ENCODE peak calls at places on chromosomes 4 and X, in six cellular contexts. H is H1, J is IMR-90, M is trophoblast cell, O is mesenchymal stem cell, R is mesendoderm. C is an unnamed sample.

GRCh38 chr4:11729548-11729947 is 300.9 kb upstream of the HS3ST1 start:
- DNase-seq in H (no peak), J (peak), R (no peak), M (no peak), O (peak), C (no peak)

GRCh38 chr4:173527103-173527876 is 2.7 kb downstream of the HAND2 start:
- DNase-seq in O (peak), H (peak), J (no peak), R (peak), M (no peak), C (no peak)

GRCh38 chrX:40531056-40531826 is 49.5 kb upstream of the ATP6AP2 start:
- DNase-seq in O (no peak), M (no peak), J (no peak), R (no peak), H (no peak), C (no peak)

GRCh38 chr4:120973207-120973606 is 50.7 kb upstream of the PRDM5 start:
- DNase-seq in M (no peak), O (no peak), R (no peak), H (no peak), J (no peak), C (no peak)

GRCh38 chrX:106874075-106874474 is 29.1 kb downstream of the RIPPLY1 start:
- DNase-seq in O (peak), J (peak), H (no peak), R (peak), M (no peak), C (no peak)

GRCh38 chrX:107672955-107673378 is 44.7 kb downstream of the PRPS1 start:
- DNase-seq in M (no peak), R (peak), O (peak), J (peak), H (peak), C (no peak)

GRCh38 chr4:149031399-149031798 is 589.2 kb upstream of the NR3C2 start:
- DNase-seq in H (no peak), R (peak), J (peak), O (no peak), M (no peak), C (no peak)

GRCh38 chrX:18674417-18674787 is 2.5 kb upstream of the RS1 start:
- DNase-seq in O (peak), H (peak), J (no peak), M (no peak), R (no peak), C (peak)

GRCh38 chr4:113700602-113701150 is 60.9 kb downstream of the CAMK2D start:
- DNase-seq in O (peak), R (no peak), J (no peak), H (no peak), M (no peak), C (no peak)

GRCh38 chr4:66307641-66308438 is 637.6 kb upstream of the EPHA5 start:
- DNase-seq in H (no peak), R (peak), J (no peak), O (no peak), M (no peak), C (no peak)

GRCh38 chr4:139227729-139228404 is 50.8 kb upstream of the ELF2 start:
- DNase-seq in O (no peak), J (no peak), R (no peak), H (peak), M (no peak), C (no peak)

GRCh38 chr4:37461801-37462200 is 217.3 kb downstream of the NWD2 start:
- DNase-seq in J (no peak), H (no peak), O (no peak), R (no peak), M (no peak), C (no peak)

GRCh38 chrX:130083656-130084382 is 26.5 kb downstream of the ELF4 start:
- DNase-seq in J (no peak), M (no peak), O (no peak), R (no peak), H (no peak), C (no peak)

GRCh38 chr4:183635333-183635732 is 23.7 kb downstream of the RWDD4 start:
- DNase-seq in M (no peak), J (no peak), H (no peak), R (peak), O (no peak), C (no peak)

GRCh38 chr4:183659919-183660318 is 826 bp downstream of the TRAPPC11 start:
- DNase-seq in J (peak), H (no peak), R (no peak), O (no peak), M (no peak), C (no peak)

GRCh38 chrX:27889878-27890277 is 82.1 kb downstream of the MAGEB10 start:
- DNase-seq in J (no peak), H (no peak), R (no peak), M (no peak), O (no peak), C (no peak)

GRCh38 chrX:154458116-154458953 is at the start of gene PLXNA3:
- DNase-seq in O (no peak), M (no peak), R (peak), H (peak), J (no peak), C (peak)

GRCh38 chrX:65821721-65822496 is 154.5 kb downstream of the MSN start:
- DNase-seq in O (no peak), H (no peak), R (peak), J (no peak), M (no peak), C (no peak)

GRCh38 chrX:153454901-153455550 is 9.2 kb upstream of the TREX2 start:
- DNase-seq in O (no peak), J (no peak), R (no peak), H (no peak), M (no peak), C (no peak)

GRCh38 chrX:69793260-69793935 is 177.5 kb downstream of the EDA start:
- DNase-seq in J (no peak), M (no peak), H (no peak), R (no peak), O (no peak), C (no peak)

GRCh38 chrX:23901065-23901464 is 6.7 kb downstream of the APOO start:
- DNase-seq in R (peak), M (peak), J (peak), H (no peak), O (peak), C (no peak)

GRCh38 chr4:139753686-139754085 is 88.1 kb downstream of the MGST2 start:
- DNase-seq in H (no peak), R (peak), O (no peak), J (no peak), M (no peak), C (no peak)

GRCh38 chr4:141275834-141276233 is 55.1 kb downstream of the ZNF330 start:
- DNase-seq in O (peak), H (no peak), M (no peak), R (peak), J (peak), C (no peak)

GRCh38 chr4:170395773-170396172 is 306.0 kb upstream of the AADAT start:
- DNase-seq in M (no peak), O (no peak), J (no peak), R (no peak), H (no peak), C (no peak)

GRCh38 chr4:37471971-37472370 is 214.2 kb downstream of the RELL1 start:
- DNase-seq in O (no peak), J (no peak), R (peak), H (no peak), M (peak), C (no peak)

GRCh38 chr4:7101692-7102515 is 34.0 kb upstream of the GRPEL1 start:
- DNase-seq in R (peak), H (peak), J (peak), M (peak), O (peak), C (peak)

GRCh38 chrX:53831662-53832635 is 145.4 kb upstream of the HUWE1 start:
- DNase-seq in M (peak), O (peak), R (peak), J (peak), H (peak), C (peak)

GRCh38 chr4:151422862-151423261 is 13.9 kb downstream of the FHIP1A start:
- DNase-seq in J (no peak), R (no peak), M (no peak), H (no peak), O (no peak), C (no peak)

GRCh38 chrX:39946822-39947221 is 150.9 kb downstream of the BCOR start:
- DNase-seq in J (peak), R (no peak), M (no peak), O (peak), H (no peak), C (no peak)

GRCh38 chr4:80412322-80412721 is 76.8 kb downstream of the CFAP299 start:
- DNase-seq in M (no peak), O (no peak), R (no peak), J (peak), H (no peak), C (no peak)

GRCh38 chrX:115630204-115630603 is 69.2 kb downstream of the PLS3 start:
- DNase-seq in J (no peak), O (no peak), M (no peak), H (no peak), R (no peak), C (no peak)

GRCh38 chr4:24856586-24856985 is 56.3 kb downstream of the CCDC149 start:
- DNase-seq in H (no peak), J (peak), O (peak), R (peak), M (no peak), C (no peak)

GRCh38 chr4:152992027-152992426 is 55.9 kb downstream of the FHDC1 start:
- DNase-seq in H (no peak), R (peak), J (no peak), O (no peak), M (peak), C (no peak)

GRCh38 chrX:74195605-74196004 is 108.4 kb upstream of the ZCCHC13 start:
- DNase-seq in R (no peak), O (no peak), J (no peak), H (no peak), M (no peak), C (no peak)
- H3K4me3 ChIP-seq in R (no peak), O (no peak), J (no peak), H (no peak), M (no peak), C (no peak)

DNA sequence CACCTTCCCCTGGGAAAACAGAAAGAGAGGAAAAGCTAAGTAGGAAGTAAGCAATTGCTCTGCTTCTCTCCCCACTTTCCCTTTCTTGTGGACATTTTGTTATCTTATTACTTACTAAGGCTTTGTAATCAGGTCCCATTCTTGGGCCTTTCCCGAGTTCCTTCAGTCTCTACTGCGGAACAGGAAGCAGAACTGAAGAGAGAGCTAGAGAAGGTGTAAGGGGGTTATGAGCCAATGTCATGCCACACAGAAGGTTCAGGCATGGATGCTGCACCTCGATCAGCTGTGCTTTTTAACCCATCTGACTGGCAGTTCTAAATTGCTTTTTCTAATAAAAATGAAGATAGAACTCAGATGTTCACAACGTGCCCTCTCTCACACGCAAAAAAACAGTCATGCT is 83.6 kb downstream of the MID1 start:
- DNase-seq in J (no peak), M (no peak), O (no peak), R (no peak), H (no peak), C (no peak)
- H2BK5ac ChIP-seq in J (no peak), M (no peak), O (no peak), R (no peak), H (no peak), C (no peak)

DNA sequence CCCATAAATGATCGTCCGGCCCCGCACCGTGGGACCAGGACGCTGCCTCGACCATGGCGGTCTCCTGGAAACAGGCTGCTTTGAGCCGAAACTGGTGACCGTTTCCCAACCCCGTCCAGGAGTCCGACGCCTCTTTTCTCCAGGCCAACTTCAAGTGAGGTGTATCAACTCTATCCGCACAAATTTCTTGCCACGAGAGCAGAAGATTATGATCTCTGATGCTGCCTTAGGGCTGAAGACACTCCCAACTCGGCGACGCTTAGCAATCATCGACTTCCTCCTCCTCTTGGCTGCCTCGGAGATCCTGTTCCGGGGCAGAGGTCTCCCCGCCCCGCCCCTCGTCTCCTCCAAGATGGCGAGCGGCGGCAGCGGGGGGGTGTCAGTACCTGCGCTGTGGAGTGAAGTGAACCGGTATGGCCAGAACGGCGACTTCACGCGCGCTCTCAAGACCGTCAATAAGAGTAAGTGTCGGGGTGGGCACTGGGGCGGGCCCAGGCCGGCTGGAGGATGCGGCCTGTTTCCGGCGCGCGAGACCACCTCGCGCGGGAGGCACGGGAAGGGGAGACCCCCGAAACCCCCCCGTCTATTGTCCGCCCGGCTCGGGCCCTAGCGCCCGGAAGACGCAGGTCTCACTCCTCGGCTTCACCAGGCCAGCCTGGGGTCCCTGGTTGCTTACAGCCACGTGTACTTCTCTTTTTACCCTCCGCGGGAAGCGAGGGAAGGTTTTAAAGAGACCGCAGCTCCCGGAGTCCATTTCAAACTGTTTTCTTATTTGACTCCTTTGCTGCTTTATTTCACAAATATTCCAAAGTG is at the start of gene SRP72:
- DNase-seq in J (peak), R (peak), H (peak), O (peak), M (peak), C (peak)
- H4K8ac ChIP-seq in J (peak), R (no peak), H (peak), O (peak), M (peak), C (no peak)

GRCh38 chrX:120749141-120749846 is 119.4 kb upstream of the C1GALT1C1 start:
- DNase-seq in H (no peak), J (no peak), M (peak), R (no peak), O (no peak), C (no peak)
- H3K4me3 ChIP-seq in H (no peak), J (no peak), M (no peak), R (no peak), O (no peak), C (no peak)

GRCh38 chr4:98260579-98261290 is 449 bp upstream of the RAP1GDS1 start:
- DNase-seq in J (peak), H (peak), R (peak), M (peak), O (peak), C (peak)

GRCh38 chr4:98262431-98262830 is 1.2 kb downstream of the RAP1GDS1 start:
- DNase-seq in J (no peak), M (no peak), O (no peak), R (no peak), H (no peak), C (no peak)

GRCh38 chr4:98261291-98262271 is at the start of gene RAP1GDS1:
- DNase-seq in H (peak), O (peak), J (peak), R (peak), M (peak), C (peak)

DNA sequence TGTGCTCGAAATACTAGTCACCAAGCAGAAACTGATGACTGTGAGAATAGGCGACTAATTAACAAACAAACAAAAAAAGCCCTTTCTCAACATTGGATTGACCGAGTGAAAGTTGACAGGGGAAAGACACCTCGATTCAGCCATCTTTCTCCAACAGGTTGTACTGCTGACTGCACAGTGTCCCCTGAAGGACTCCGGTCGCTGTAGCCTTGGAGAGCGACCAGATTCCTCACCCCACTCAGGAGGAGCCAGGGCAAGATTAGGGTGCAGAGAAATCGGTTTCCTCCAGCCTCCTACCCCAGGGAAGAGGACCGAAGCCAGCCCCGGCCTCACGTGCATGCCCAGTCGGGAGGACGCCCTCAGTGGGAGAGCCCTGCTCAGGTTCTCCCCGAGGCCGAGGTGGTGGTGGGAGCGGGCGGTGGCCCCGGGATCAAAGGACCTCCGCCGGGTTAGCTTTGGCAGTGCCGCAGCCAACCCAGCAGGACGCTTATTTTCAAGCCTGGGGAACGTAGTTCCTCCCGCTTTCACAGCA is 1.1 kb upstream of the RAP1GDS1 start:
- DNase-seq in O (no peak), M (no peak), H (no peak), J (peak), R (peak), C (no peak)
- H2BK5ac ChIP-seq in O (peak), M (peak), H (peak), J (peak), R (peak), C (peak)

GRCh38 chr4:38735870-38736269 is 46.9 kb downstream of the TLR10 start:
- DNase-seq in M (no peak), R (no peak), J (no peak), H (no peak), O (no peak), C (no peak)

GRCh38 chr4:38730493-38730829 is 52.3 kb downstream of the TLR10 start:
- DNase-seq in O (no peak), R (no peak), J (no peak), H (no peak), M (no peak), C (no peak)

GRCh38 chr4:38730830-38731646 is 51.8 kb downstream of the TLR10 start:
- DNase-seq in M (peak), R (peak), O (peak), H (peak), J (peak), C (peak)

GRCh38 chr4:38734886-38735285 is 47.9 kb downstream of the TLR10 start:
- DNase-seq in H (no peak), R (no peak), O (no peak), J (no peak), M (no peak), C (no peak)

DNA sequence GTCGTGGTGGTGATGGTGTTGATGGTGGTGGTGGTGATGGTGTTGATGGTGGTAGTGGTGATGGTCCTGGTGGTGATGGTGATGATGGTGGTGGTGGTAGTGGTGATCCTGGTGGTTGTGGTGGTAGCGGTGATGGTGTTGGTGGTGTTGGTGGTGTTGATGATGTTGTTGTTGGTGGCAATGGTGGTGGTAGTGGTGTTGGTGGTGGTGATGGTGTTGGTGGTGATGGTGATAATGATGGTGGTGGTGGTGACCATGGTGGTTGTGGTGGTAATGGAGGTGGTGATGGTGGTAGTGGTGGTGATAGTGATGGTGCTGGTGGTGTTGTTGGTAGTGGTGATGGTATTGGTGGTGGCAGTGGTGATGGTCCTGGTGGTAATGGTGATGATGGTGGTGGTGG is 49.1 kb downstream of the TLR10 start:
- DNase-seq in R (no peak), H (no peak), M (no peak), J (no peak), O (no peak), C (no peak)
- H4K8ac ChIP-seq in R (no peak), H (no peak), M (no peak), J (no peak), O (no peak), C (peak)

GRCh38 chr4:87978656-87979055 is 3.1 kb downstream of the SPP1 start:
- DNase-seq in O (peak), M (no peak), H (no peak), J (peak), R (no peak), C (no peak)

GRCh38 chr4:87973283-87974169 is 2.0 kb upstream of the SPP1 start:
- DNase-seq in R (peak), O (peak), M (peak), J (peak), H (peak), C (peak)

GRCh38 chr4:87977521-87978278 is 2.2 kb downstream of the SPP1 start:
- DNase-seq in M (no peak), J (no peak), O (no peak), H (no peak), R (no peak), C (no peak)

GRCh38 chr4:87974856-87975462 is 555 bp upstream of the SPP1 start:
- DNase-seq in M (no peak), H (no peak), J (peak), R (peak), O (peak), C (no peak)

DNA sequence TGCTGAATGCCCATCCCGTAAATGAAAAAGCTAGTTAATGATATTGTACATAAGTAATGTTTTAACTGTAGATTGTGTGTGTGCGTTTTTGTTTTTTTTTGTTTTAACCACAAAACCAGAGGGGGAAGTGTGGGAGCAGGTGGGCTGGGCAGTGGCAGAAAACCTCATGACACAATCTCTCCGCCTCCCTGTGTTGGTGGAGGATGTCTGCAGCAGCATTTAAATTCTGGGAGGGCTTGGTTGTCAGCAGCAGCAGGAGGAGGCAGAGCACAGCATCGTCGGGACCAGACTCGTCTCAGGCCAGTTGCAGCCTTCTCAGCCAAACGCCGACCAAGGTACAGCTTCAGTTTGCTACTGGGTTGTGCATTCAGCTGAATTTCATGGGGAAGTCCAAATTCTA is at the start of gene SPP1:
- DNase-seq in M (no peak), R (peak), H (no peak), O (peak), J (peak), C (peak)
- H3K4me3 ChIP-seq in M (no peak), R (no peak), H (no peak), O (peak), J (no peak), C (no peak)

C was measured in neuronal stem cell.